ENCODE peak calls at places on chromosomes 11 and 22, in seven cellular contexts. D, N, S, X, L, F and U are unnamed samples.
A peak's percentile ranks its signal among the peaks of the same experiment; 100 is the strongest.

GRCh38 chr11:65524747-65525658 is at the start of gene SCYL1:
- DNase-seq in D (peak; percentile 84), N (peak; percentile 81), S (peak; percentile 64), X (peak; percentile 89), L (peak; percentile 82), F (peak; percentile 63), U (peak; percentile 66)

GRCh38 chr22:17724241-17724640 is 50.0 kb downstream of the BID start:
- DNase-seq in D (no peak), N (no peak), S (no peak), X (peak; percentile 40), L (no peak), F (no peak), U (no peak)

GRCh38 chr11:93655581-93656255 is 5.8 kb upstream of the CEP295 start:
- DNase-seq in D (no peak), N (no peak), S (no peak), X (no peak), L (no peak), F (no peak), U (no peak)

GRCh38 chr11:108223449-108224149 is 732 bp downstream of the ATM start:
- DNase-seq in D (no peak), N (no peak), S (peak; percentile 36), X (peak; percentile 18), L (peak; percentile 57), F (peak; percentile 17), U (peak; percentile 23)

GRCh38 chr22:44583854-44584253 is 85.8 kb upstream of the RTL6 start:
- DNase-seq in D (peak; percentile 34), N (no peak), S (no peak), X (no peak), L (no peak), F (no peak), U (no peak)

GRCh38 chr11:36822829-36823228 is 224.8 kb upstream of the RAG2 start:
- DNase-seq in D (no peak), N (no peak), S (no peak), X (no peak), L (no peak), F (no peak), U (no peak)

GRCh38 chr11:77879218-77879617 is 58.3 kb downstream of the AAMDC start:
- DNase-seq in D (no peak), N (peak; percentile 79), S (no peak), X (peak; percentile 62), L (peak; percentile 67), F (no peak), U (no peak)

GRCh38 chr11:1458340-1459218 is 28.0 kb downstream of the MOB2 start:
- DNase-seq in D (no peak), N (peak; percentile 48), S (no peak), X (peak; percentile 34), L (no peak), F (no peak), U (peak; percentile 96)

GRCh38 chr11:2305862-2306823 is 4.3 kb downstream of the TSPAN32 start:
- DNase-seq in D (peak; percentile 66), N (peak; percentile 65), S (peak; percentile 9), X (peak; percentile 92), L (peak; percentile 61), F (no peak), U (peak; percentile 77)

GRCh38 chr11:35639591-35640179 is 21.4 kb downstream of the FJX1 start:
- DNase-seq in D (no peak), N (no peak), S (no peak), X (no peak), L (no peak), F (no peak), U (no peak)

GRCh38 chr22:44938886-44939285 is 70.9 kb downstream of the PHF21B start:
- DNase-seq in D (no peak), N (no peak), S (no peak), X (no peak), L (no peak), F (no peak), U (no peak)

GRCh38 chr11:126884192-126884973 is 116.2 kb downstream of the KIRREL3 start:
- DNase-seq in D (no peak), N (no peak), S (no peak), X (no peak), L (no peak), F (no peak), U (no peak)

GRCh38 chr22:32024791-32025190 is 18.3 kb upstream of the SLC5A1 start:
- DNase-seq in D (no peak), N (no peak), S (no peak), X (peak; percentile 14), L (no peak), F (no peak), U (no peak)

GRCh38 chr11:57792060-57792541 is 30.5 kb downstream of the CTNND1 start:
- DNase-seq in D (peak; percentile 88), N (peak; percentile 64), S (peak; percentile 93), X (no peak), L (peak; percentile 92), F (peak; percentile 67), U (peak; percentile 81)

GRCh38 chr11:121416909-121417567 is 35.1 kb upstream of the SORL1 start:
- DNase-seq in D (peak; percentile 89), N (peak; percentile 75), S (peak; percentile 51), X (peak; percentile 91), L (peak; percentile 76), F (peak; percentile 44), U (peak; percentile 91)

GRCh38 chr11:106706355-106706754 is 311.9 kb downstream of the GUCY1A2 start:
- DNase-seq in D (no peak), N (no peak), S (no peak), X (peak; percentile 20), L (no peak), F (no peak), U (no peak)

GRCh38 chr11:15199693-15200092 is 85.0 kb downstream of the INSC start:
- DNase-seq in D (no peak), N (peak; percentile 60), S (no peak), X (peak; percentile 64), L (no peak), F (no peak), U (peak; percentile 32)

GRCh38 chr11:43632171-43632570 is 48.4 kb upstream of the HSD17B12 start:
- DNase-seq in D (no peak), N (no peak), S (no peak), X (peak; percentile 58), L (no peak), F (no peak), U (no peak)

GRCh38 chr11:65471410-65471762 is 27.5 kb upstream of the MALAT1 start:
- DNase-seq in D (no peak), N (peak; percentile 85), S (no peak), X (peak; percentile 78), L (no peak), F (no peak), U (peak; percentile 84)

GRCh38 chr11:27723685-27724084 is 23.4 kb upstream of the BDNF start:
- DNase-seq in D (no peak), N (no peak), S (no peak), X (no peak), L (no peak), F (no peak), U (no peak)

GRCh38 chr11:108870373-108871020 is 205.6 kb downstream of the DDX10 start:
- DNase-seq in D (no peak), N (no peak), S (no peak), X (peak; percentile 87), L (no peak), F (no peak), U (no peak)

GRCh38 chr22:49509016-49509415 is 318.7 kb downstream of the BRD1 start:
- DNase-seq in D (no peak), N (no peak), S (no peak), X (no peak), L (no peak), F (no peak), U (peak; percentile 23)